ENCODE peak calls at places on chromosomes 4 and X, in four cellular contexts. One of them, this sample, is unnamed.

GRCh38 chr4:118927976-118928375 is 39.3 kb downstream of the SYNPO2 start:
- DNase-seq in WERI-Rb-1: no peak
- DNase-seq in GM12864: no peak
- DNase-seq in thoracic aorta: peak
- DNase-seq in this sample: no peak

GRCh38 chrX:115344885-115345653 is 55.6 kb downstream of the LUZP4 start:
- DNase-seq in GM12864: no peak
- DNase-seq in thoracic aorta: peak
- DNase-seq in WERI-Rb-1: peak
- DNase-seq in this sample: no peak

GRCh38 chr4:15754323-15754722 is 23.8 kb upstream of the CD38 start:
- DNase-seq in thoracic aorta: no peak
- DNase-seq in GM12864: no peak
- DNase-seq in WERI-Rb-1: no peak
- DNase-seq in this sample: no peak

GRCh38 chr4:100286601-100287000 is 96.3 kb upstream of the DDIT4L start:
- DNase-seq in GM12864: no peak
- DNase-seq in thoracic aorta: no peak
- DNase-seq in WERI-Rb-1: peak
- DNase-seq in this sample: no peak

GRCh38 chr4:142128529-142128928 is 492.1 kb downstream of the IL15 start:
- DNase-seq in WERI-Rb-1: no peak
- DNase-seq in thoracic aorta: no peak
- DNase-seq in GM12864: no peak
- DNase-seq in this sample: no peak

GRCh38 chr4:6134612-6135220 is 65.6 kb downstream of the JAKMIP1 start:
- DNase-seq in thoracic aorta: no peak
- DNase-seq in GM12864: peak
- DNase-seq in WERI-Rb-1: peak
- DNase-seq in this sample: peak

GRCh38 chr4:55312491-55313101 is 33.4 kb upstream of the SRD5A3 start:
- DNase-seq in thoracic aorta: no peak
- DNase-seq in GM12864: peak
- DNase-seq in WERI-Rb-1: peak
- DNase-seq in this sample: no peak

GRCh38 chr4:24370421-24370820 is 213.9 kb downstream of the DHX15 start:
- DNase-seq in WERI-Rb-1: no peak
- DNase-seq in GM12864: no peak
- DNase-seq in thoracic aorta: no peak
- DNase-seq in this sample: no peak

GRCh38 chrX:119516157-119516702 is 48.0 kb downstream of the SLC25A5 start:
- DNase-seq in GM12864: peak
- DNase-seq in thoracic aorta: no peak
- DNase-seq in WERI-Rb-1: peak
- DNase-seq in this sample: peak

GRCh38 chrX:65578346-65578745 is 43.8 kb upstream of the LAS1L start:
- DNase-seq in WERI-Rb-1: peak
- DNase-seq in GM12864: no peak
- DNase-seq in thoracic aorta: no peak
- DNase-seq in this sample: no peak

GRCh38 chrX:126819429-126819828 is at the start of gene PRR32:
- DNase-seq in GM12864: no peak
- DNase-seq in thoracic aorta: no peak
- DNase-seq in WERI-Rb-1: no peak
- DNase-seq in this sample: no peak
- TF ChIP-seq CTCF in GM12864: no peak
- TF ChIP-seq CTCF in thoracic aorta: no peak
- TF ChIP-seq CTCF in WERI-Rb-1: no peak
- TF ChIP-seq CTCF in this sample: no peak

DNA sequence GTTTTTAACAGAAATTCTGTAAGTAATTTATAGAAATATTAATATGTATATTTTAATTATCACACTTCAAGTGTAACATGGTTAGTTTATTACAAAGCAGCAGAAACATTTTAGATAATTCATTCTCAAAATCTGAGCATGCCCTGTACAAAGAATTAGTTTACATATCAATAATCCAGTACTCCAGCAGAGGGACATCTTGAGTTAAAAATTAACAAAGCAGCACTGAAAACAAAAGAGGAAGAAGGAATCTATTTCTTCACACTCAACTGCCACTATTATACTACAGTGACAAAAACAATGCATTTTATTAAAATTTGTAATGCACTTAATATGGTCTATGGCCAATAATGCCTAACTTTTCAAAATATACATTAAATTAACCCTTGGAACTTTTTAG is 179.1 kb upstream of the KLHL4 start:
- DNase-seq in GM12864: no peak
- DNase-seq in WERI-Rb-1: no peak
- DNase-seq in thoracic aorta: no peak
- DNase-seq in this sample: no peak
- TF ChIP-seq CTCF in GM12864: no peak
- TF ChIP-seq CTCF in WERI-Rb-1: no peak
- TF ChIP-seq CTCF in thoracic aorta: peak
- TF ChIP-seq CTCF in this sample: peak

DNA sequence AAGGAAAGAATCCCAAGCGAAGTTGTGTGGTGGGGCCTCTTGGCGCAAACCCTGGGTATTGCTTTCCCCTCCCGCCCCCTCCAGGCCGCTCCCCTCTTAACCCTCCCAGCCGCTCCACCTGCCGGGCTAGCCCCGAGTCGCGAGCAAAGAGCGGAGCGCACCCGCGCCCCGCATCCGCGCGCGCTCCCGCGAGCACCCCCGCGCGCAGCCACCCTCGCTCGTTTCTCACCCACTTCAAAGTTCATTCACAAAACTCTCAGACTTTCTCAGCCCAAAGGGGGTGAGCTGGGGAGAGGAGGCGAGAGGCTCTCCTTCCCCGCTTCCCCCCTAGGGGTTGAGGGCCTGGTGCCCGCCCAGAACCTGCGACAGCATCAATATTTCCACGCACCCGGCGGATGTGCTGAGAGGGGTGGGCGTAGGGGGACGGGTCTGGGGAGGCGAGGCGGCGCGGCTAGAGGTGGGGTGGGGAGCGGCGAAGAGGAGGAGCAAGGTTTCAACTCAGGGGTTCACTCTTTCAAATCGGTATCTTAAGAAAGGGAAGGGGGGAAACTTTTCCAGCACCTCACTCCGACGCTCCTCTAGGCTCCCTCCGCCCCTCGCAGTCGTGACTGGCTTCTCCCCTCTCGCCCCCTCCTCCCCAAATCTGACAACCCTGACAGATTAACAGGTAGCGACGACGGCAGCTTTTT is 1.8 kb downstream of the MAML3 start:
- DNase-seq in thoracic aorta: no peak
- DNase-seq in WERI-Rb-1: peak
- DNase-seq in GM12864: no peak
- DNase-seq in this sample: peak
- TF ChIP-seq CTCF in thoracic aorta: no peak
- TF ChIP-seq CTCF in WERI-Rb-1: peak
- TF ChIP-seq CTCF in GM12864: peak
- TF ChIP-seq CTCF in this sample: no peak

GRCh38 chr4:157023941-157024340 is 52.0 kb upstream of the GLRB start:
- DNase-seq in GM12864: no peak
- DNase-seq in thoracic aorta: no peak
- DNase-seq in WERI-Rb-1: no peak
- DNase-seq in this sample: no peak
- TF ChIP-seq CTCF in GM12864: no peak
- TF ChIP-seq CTCF in thoracic aorta: no peak
- TF ChIP-seq CTCF in WERI-Rb-1: no peak
- TF ChIP-seq CTCF in this sample: no peak

GRCh38 chr4:77445846-77446245 is 159.8 kb upstream of the CXCL13 start:
- DNase-seq in GM12864: no peak
- DNase-seq in thoracic aorta: no peak
- DNase-seq in WERI-Rb-1: no peak
- DNase-seq in this sample: no peak

GRCh38 chr4:77449996-77450395 is 155.6 kb upstream of the CXCL13 start:
- DNase-seq in thoracic aorta: no peak
- DNase-seq in GM12864: no peak
- DNase-seq in WERI-Rb-1: no peak
- DNase-seq in this sample: no peak

GRCh38 chr4:77446611-77447010 is 159.0 kb upstream of the CXCL13 start:
- DNase-seq in thoracic aorta: no peak
- DNase-seq in WERI-Rb-1: no peak
- DNase-seq in GM12864: no peak
- DNase-seq in this sample: no peak

GRCh38 chr4:77451530-77451929 is 154.1 kb upstream of the CXCL13 start:
- DNase-seq in thoracic aorta: no peak
- DNase-seq in WERI-Rb-1: no peak
- DNase-seq in GM12864: no peak
- DNase-seq in this sample: no peak

GRCh38 chr4:77449162-77449561 is 156.5 kb upstream of the CXCL13 start:
- DNase-seq in GM12864: no peak
- DNase-seq in thoracic aorta: no peak
- DNase-seq in WERI-Rb-1: no peak
- DNase-seq in this sample: no peak
- TF ChIP-seq CTCF in GM12864: no peak
- TF ChIP-seq CTCF in thoracic aorta: no peak
- TF ChIP-seq CTCF in WERI-Rb-1: no peak
- TF ChIP-seq CTCF in this sample: no peak

DNA sequence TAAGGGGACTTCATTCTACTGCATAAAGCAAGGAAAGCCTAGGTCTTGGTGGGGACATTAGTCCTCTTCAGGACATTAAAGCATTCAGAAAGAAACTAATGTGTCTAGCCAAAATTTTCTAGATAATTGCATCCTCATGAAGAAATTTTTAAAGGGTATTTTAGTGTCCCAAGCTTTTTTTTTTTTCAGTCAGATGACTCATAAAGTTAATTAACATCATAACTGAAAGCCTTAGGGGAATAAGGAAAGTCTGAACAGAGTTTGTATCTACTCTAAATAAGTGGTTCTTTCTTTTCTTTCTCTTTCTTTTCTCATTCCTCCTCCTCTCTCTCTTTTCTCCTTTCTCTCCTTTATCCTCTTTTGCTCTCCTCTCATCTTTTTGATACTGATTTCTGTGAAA is 202.4 kb downstream of the ADAMTS3 start:
- DNase-seq in WERI-Rb-1: no peak
- DNase-seq in GM12864: no peak
- DNase-seq in thoracic aorta: no peak
- DNase-seq in this sample: no peak
- TF ChIP-seq CTCF in WERI-Rb-1: no peak
- TF ChIP-seq CTCF in GM12864: no peak
- TF ChIP-seq CTCF in thoracic aorta: no peak
- TF ChIP-seq CTCF in this sample: no peak

DNA sequence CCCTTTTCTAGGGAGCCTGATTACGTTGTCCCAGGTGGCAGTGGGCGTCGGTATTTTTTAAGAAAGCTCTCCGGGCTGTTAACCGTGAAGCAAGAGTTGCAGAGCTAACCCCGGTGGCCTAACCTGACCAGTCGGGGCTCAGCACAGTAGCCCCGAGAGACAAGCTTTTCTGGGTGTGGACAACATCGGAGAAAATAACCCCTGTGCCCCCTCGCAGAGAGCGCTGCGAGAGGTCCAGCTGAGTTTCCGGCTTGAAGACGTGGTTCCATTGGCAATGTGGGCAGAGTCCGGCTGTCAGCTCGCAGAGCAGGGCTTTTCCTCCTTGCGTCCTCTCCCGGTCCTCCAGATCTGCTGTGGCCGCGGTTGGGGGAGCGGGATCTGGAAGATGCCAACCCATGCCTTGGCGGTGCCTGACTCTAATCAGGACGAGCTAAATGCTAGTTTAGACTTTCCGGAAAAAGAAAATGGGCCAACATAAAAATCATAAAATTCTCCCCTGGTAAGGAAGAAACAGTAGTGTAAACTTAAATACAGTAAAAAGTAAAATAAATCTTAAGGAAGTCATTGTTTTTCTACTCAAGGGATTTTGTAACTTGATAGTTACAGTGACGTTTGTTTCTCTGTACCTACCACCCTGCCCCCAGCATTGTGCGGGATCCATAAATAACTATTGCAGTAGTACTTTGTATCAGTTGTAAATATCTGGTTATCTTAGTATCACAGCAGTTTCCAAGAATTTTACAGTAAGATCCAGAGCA is 603 bp upstream of the PLA2G12A start:
- DNase-seq in WERI-Rb-1: peak
- DNase-seq in thoracic aorta: peak
- DNase-seq in GM12864: no peak
- DNase-seq in this sample: no peak
- TF ChIP-seq CTCF in WERI-Rb-1: no peak
- TF ChIP-seq CTCF in thoracic aorta: no peak
- TF ChIP-seq CTCF in GM12864: no peak
- TF ChIP-seq CTCF in this sample: no peak

DNA sequence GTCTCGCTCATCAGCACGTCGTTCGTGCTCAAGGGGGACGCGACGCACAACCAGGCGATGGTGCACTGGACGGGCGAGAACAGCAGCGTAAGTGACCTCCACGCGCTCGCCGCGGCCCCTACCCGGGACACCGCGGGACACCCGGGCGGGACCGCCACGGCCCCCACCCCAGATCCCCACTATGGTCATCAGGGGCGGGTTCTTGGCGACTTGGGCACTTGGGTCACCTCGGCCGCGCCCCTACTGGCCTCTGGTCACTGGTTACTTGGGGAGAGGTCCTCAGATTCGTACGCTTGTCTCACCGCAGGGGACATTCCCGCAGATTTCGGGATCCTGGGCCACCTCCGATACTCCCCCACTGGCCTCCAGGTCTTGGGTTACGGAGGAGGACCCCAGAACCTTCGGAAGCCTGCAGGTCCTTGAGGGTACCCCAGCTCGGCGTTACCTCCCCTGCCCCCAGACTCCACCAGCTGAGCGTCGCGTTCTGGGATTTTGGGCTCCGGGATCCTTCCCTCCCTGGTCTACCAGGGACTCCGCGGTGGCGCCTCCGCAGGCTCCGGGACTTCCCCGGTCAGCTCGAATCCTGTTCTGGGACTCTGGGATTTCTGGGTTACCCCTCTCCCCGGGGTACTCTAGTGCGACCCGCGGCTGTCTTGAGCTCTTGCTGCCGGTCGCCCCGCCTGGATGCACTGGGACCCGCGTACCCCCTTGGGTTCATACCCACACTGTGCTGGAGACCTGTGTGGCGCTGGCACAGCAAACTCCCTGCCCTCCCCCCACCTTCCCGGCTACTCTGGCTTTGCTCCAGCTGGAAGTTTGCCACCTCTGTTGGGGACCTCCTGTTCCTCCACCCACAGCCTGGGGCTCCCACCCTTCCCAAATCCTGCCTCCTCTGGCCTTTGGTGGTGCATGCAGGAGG is 961 bp downstream of the SORCS2 start:
- DNase-seq in WERI-Rb-1: peak
- DNase-seq in GM12864: no peak
- DNase-seq in thoracic aorta: no peak
- DNase-seq in this sample: no peak
- TF ChIP-seq CTCF in WERI-Rb-1: peak
- TF ChIP-seq CTCF in GM12864: no peak
- TF ChIP-seq CTCF in thoracic aorta: no peak
- TF ChIP-seq CTCF in this sample: no peak

GRCh38 chr4:4595252-4595651 is 53.4 kb upstream of the STX18 start:
- DNase-seq in WERI-Rb-1: no peak
- DNase-seq in thoracic aorta: no peak
- DNase-seq in GM12864: no peak
- DNase-seq in this sample: no peak
- TF ChIP-seq CTCF in WERI-Rb-1: peak
- TF ChIP-seq CTCF in thoracic aorta: no peak
- TF ChIP-seq CTCF in GM12864: peak
- TF ChIP-seq CTCF in this sample: no peak

This sample was measured in GM10248.